ENCODE peak calls at places on chromosomes 4 and X, in four cellular contexts. One of them, this sample, is unnamed.

GRCh38 chrX:41984628-41985027 is 61.3 kb upstream of the CASK start:
- DNase-seq in HepG2: no peak
- DNase-seq in H1: no peak
- DNase-seq in K562: no peak
- DNase-seq in this sample: no peak

GRCh38 chr4:78032446-78032845 is 24.7 kb upstream of the FRAS1 start:
- DNase-seq in K562: no peak
- DNase-seq in H1: no peak
- DNase-seq in HepG2: no peak
- DNase-seq in this sample: no peak

GRCh38 chrX:37905436-37906147 is 58.2 kb upstream of the DYNLT3 start:
- DNase-seq in K562: no peak
- DNase-seq in H1: peak; percentile 67
- DNase-seq in HepG2: no peak
- DNase-seq in this sample: peak; percentile 45

GRCh38 chr4:99640676-99641075 is 17.0 kb downstream of the C4orf54 start:
- DNase-seq in HepG2: no peak
- DNase-seq in H1: no peak
- DNase-seq in K562: no peak
- DNase-seq in this sample: no peak

GRCh38 chr4:172377486-172378140 is 564.4 kb downstream of the GALNTL6 start:
- DNase-seq in HepG2: no peak
- DNase-seq in H1: no peak
- DNase-seq in K562: no peak
- DNase-seq in this sample: no peak

GRCh38 chr4:185204238-185204910 is 574 bp upstream of the CFAP97 start:
- DNase-seq in H1: no peak
- DNase-seq in K562: no peak
- DNase-seq in HepG2: no peak
- DNase-seq in this sample: no peak

GRCh38 chr4:103067841-103068547 is 8.6 kb downstream of the SLC9B2 start:
- DNase-seq in H1: no peak
- DNase-seq in K562: no peak
- DNase-seq in HepG2: no peak
- DNase-seq in this sample: no peak

GRCh38 chrX:18833071-18833731 is 125.8 kb downstream of the PPEF1 start:
- DNase-seq in K562: no peak
- DNase-seq in H1: no peak
- DNase-seq in HepG2: no peak
- DNase-seq in this sample: no peak

GRCh38 chr4:132317923-132318322 is 831.2 kb upstream of the PCDH10 start:
- DNase-seq in K562: no peak
- DNase-seq in H1: no peak
- DNase-seq in HepG2: no peak
- DNase-seq in this sample: no peak

GRCh38 chr4:188031751-188032150 is 36.2 kb downstream of the ZFP42 start:
- DNase-seq in HepG2: no peak
- DNase-seq in H1: peak; percentile 72
- DNase-seq in K562: no peak
- DNase-seq in this sample: no peak

GRCh38 chrX:74449937-74450330 is 28.6 kb downstream of the SLC16A2 start:
- DNase-seq in K562: no peak
- DNase-seq in HepG2: no peak
- DNase-seq in H1: no peak
- DNase-seq in this sample: no peak

GRCh38 chr4:100095729-100096595 is 94.3 kb downstream of the DDIT4L start:
- DNase-seq in H1: no peak
- DNase-seq in HepG2: peak; percentile 54
- DNase-seq in K562: peak; percentile 11
- DNase-seq in this sample: peak; percentile 67

GRCh38 chr4:76987685-76988084 is 38.1 kb downstream of the SEPTIN11 start:
- DNase-seq in K562: no peak
- DNase-seq in HepG2: no peak
- DNase-seq in H1: no peak
- DNase-seq in this sample: no peak

GRCh38 chrX:109873983-109874382 is 128.9 kb upstream of the TMEM164 start:
- DNase-seq in K562: no peak
- DNase-seq in H1: no peak
- DNase-seq in HepG2: no peak
- DNase-seq in this sample: no peak

GRCh38 chr4:170014359-170015008 is 11.7 kb downstream of the MFAP3L start:
- DNase-seq in K562: no peak
- DNase-seq in H1: no peak
- DNase-seq in HepG2: no peak
- DNase-seq in this sample: no peak

GRCh38 chr4:153242848-153243324 is 38.6 kb downstream of the TRIM2 start:
- DNase-seq in H1: no peak
- DNase-seq in HepG2: no peak
- DNase-seq in K562: no peak
- DNase-seq in this sample: no peak

GRCh38 chrX:25599061-25599460 is 539.1 kb upstream of the MAGEB18 start:
- DNase-seq in H1: no peak
- DNase-seq in K562: no peak
- DNase-seq in HepG2: no peak
- DNase-seq in this sample: no peak

GRCh38 chrX:10615931-10616780 is 4.2 kb downstream of the MID1 start:
- DNase-seq in HepG2: no peak
- DNase-seq in H1: no peak
- DNase-seq in K562: peak; percentile 44
- DNase-seq in this sample: no peak

GRCh38 chr4:184765473-184766346 is 31.8 kb upstream of the CENPU start:
- DNase-seq in K562: no peak
- DNase-seq in H1: no peak
- DNase-seq in HepG2: no peak
- DNase-seq in this sample: no peak

GRCh38 chr4:134337584-134337983 is 136.0 kb upstream of the PABPC4L start:
- DNase-seq in K562: no peak
- DNase-seq in H1: no peak
- DNase-seq in HepG2: no peak
- DNase-seq in this sample: no peak

GRCh38 chr4:65416875-65417274 is 253.4 kb downstream of the EPHA5 start:
- DNase-seq in K562: no peak
- DNase-seq in H1: no peak
- DNase-seq in HepG2: no peak
- DNase-seq in this sample: peak; percentile 7

GRCh38 chrX:17511556-17511955 is 136.6 kb downstream of the NHS start:
- DNase-seq in HepG2: no peak
- DNase-seq in H1: no peak
- DNase-seq in K562: no peak
- DNase-seq in this sample: no peak

GRCh38 chr4:184503869-184504300 is 29.5 kb upstream of the IRF2 start:
- DNase-seq in H1: no peak
- DNase-seq in K562: no peak
- DNase-seq in HepG2: no peak
- DNase-seq in this sample: no peak

GRCh38 chr4:168585168-168586091 is 88.6 kb downstream of the PALLD start:
- DNase-seq in HepG2: peak; percentile 20
- DNase-seq in H1: peak; percentile 78
- DNase-seq in K562: peak; percentile 19
- DNase-seq in this sample: peak; percentile 63
- TF ChIP-seq RFX5 in HepG2: no peak
- TF ChIP-seq RFX5 in H1: no peak
- TF ChIP-seq RFX5 in K562: no peak
- TF ChIP-seq RFX5 in this sample: no peak

GRCh38 chr4:3786196-3786869 is 20.1 kb downstream of the ADRA2C start:
- DNase-seq in H1: no peak
- DNase-seq in HepG2: peak; percentile 59
- DNase-seq in K562: no peak
- DNase-seq in this sample: peak; percentile 33
- TF ChIP-seq RNF2 in H1: no peak
- TF ChIP-seq RNF2 in HepG2: no peak
- TF ChIP-seq RNF2 in K562: no peak
- TF ChIP-seq RNF2 in this sample: no peak

DNA sequence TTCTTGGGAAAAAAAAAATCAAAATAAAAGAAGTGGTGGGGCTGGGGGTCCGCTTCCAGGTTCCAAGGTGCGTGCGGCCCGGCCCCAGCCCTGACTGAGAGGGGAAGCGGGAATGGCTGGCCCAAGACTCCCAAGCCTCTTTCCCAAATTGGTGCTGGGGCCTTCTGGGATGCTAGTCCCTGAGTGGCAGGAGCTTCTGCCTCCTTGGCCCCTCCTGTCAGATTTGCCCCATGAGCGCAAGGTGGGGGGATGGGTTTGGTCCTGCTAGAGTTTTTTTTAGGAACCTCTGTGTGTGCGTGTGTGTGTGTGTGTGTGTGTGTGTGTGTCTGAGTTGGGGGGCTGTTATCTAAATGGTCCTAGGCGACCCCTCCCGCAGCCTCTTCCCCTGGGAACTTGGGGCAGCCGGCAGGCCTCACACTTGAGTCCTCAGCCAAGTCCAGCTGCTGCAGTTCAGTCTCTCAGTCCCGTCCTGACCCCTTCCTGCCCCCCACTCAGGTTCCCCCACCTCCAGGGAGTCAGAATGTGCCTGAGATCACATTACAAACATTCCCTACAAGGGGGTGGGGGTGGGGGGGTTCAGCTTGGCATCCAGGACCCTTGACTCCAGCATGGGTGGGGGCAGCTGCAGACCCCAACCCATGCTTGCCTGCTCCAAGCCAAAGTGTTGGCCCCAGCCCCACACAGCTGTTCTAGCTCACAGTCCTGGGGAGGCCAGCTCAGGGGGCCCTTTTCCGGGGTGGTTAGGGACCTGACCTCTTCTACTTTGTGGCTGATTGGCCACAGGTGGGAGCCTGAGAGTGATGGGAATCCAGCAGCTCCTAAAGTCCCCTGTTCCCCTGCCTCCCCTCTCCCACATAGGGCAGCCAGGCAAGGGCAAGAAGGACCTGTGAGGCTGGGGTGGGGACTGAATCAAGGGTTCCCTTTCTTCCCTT is 4.0 kb downstream of the EFNB1 start:
- DNase-seq in H1: peak; percentile 38
- DNase-seq in HepG2: no peak
- DNase-seq in K562: no peak
- DNase-seq in this sample: no peak
- TF ChIP-seq RAD21 in H1: no peak
- TF ChIP-seq RAD21 in HepG2: no peak
- TF ChIP-seq RAD21 in K562: no peak
- TF ChIP-seq RAD21 in this sample: no peak

GRCh38 chrX:58025979-58026378 is 115.7 kb upstream of the ZXDA start:
- DNase-seq in HepG2: peak; percentile 17
- DNase-seq in K562: peak; percentile 5
- DNase-seq in H1: peak; percentile 24
- DNase-seq in this sample: peak; percentile 6
- TF ChIP-seq RFX5 in HepG2: no peak
- TF ChIP-seq RFX5 in K562: no peak
- TF ChIP-seq RFX5 in H1: no peak
- TF ChIP-seq RFX5 in this sample: no peak

DNA sequence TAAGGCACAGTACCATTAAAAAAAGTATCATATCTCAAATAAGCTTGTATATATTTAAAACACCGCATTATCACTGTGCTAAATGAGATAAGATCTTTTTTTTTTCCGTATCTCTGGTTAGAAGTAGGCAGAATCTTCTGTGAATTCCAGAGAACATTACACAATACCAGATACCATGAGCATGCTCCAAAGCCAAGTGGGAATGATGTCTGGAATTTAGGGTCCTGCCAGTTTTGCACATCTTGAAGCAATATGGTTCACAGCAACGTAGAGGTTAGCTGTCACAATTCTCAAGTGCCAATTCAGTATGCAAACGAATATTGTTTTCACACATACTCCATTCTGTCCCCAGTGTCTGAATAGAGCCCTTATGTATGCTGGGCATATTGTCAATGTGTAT is 127.5 kb upstream of the NEIL3 start:
- DNase-seq in K562: no peak
- DNase-seq in HepG2: no peak
- DNase-seq in H1: no peak
- DNase-seq in this sample: no peak
- TF ChIP-seq RNF2 in K562: no peak
- TF ChIP-seq RNF2 in HepG2: no peak
- TF ChIP-seq RNF2 in H1: no peak
- TF ChIP-seq RNF2 in this sample: no peak

GRCh38 chrX:67718926-67719325 is 175.1 kb downstream of the AR start:
- DNase-seq in H1: no peak
- DNase-seq in K562: no peak
- DNase-seq in HepG2: no peak
- DNase-seq in this sample: no peak
- TF ChIP-seq RAD21 in H1: no peak
- TF ChIP-seq RAD21 in K562: no peak
- TF ChIP-seq RAD21 in HepG2: no peak
- TF ChIP-seq RAD21 in this sample: no peak

GRCh38 chr4:146932111-146932510 is 13.6 kb downstream of the TTC29 start:
- DNase-seq in K562: no peak
- DNase-seq in HepG2: no peak
- DNase-seq in H1: no peak
- DNase-seq in this sample: no peak
- TF ChIP-seq RFX5 in K562: no peak
- TF ChIP-seq RFX5 in HepG2: no peak
- TF ChIP-seq RFX5 in H1: no peak
- TF ChIP-seq RFX5 in this sample: no peak

DNA sequence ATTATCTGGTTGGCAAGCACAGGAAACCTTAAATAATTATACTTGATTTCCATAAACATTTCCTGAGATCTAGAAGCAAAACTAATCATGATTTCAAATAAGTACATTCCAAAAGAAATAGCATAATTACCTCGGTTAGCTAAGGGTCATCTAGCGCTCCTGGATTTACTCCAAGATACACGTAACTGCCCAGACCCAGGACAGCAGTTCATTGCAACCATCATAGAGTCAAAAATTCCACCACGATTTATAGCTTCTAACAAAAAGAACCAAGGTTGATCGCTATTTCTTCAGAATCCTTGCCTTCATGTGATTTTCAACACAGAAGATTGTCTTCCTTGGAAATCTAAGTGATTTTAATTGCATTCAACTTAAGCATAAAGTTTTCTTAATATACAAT is 1235.5 kb upstream of the TENM3 start:
- DNase-seq in HepG2: no peak
- DNase-seq in K562: no peak
- DNase-seq in H1: no peak
- DNase-seq in this sample: no peak
- TF ChIP-seq RNF2 in HepG2: no peak
- TF ChIP-seq RNF2 in K562: no peak
- TF ChIP-seq RNF2 in H1: no peak
- TF ChIP-seq RNF2 in this sample: no peak

DNA sequence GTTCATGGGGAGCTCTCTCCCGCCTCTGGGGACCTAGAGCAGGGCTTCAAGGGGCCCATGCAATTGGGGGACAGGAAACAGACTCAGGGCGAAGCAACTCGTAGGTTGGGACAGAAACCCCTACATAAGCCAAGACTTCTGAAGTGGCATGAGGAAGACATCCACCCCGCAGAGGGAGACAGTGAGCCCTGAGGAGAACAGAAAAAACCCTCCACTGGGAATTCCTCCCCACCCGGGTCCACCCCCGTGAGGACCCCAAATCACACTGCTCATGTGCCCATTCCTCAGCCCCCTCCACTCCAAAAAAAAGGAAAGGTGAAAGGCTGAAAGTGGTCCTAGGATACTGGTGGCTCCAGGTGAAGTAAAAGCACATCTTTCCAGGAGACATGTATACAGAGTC is 74.0 kb downstream of the CPZ start:
- DNase-seq in K562: no peak
- DNase-seq in HepG2: no peak
- DNase-seq in H1: no peak
- DNase-seq in this sample: no peak
- TF ChIP-seq RAD21 in K562: no peak
- TF ChIP-seq RAD21 in HepG2: no peak
- TF ChIP-seq RAD21 in H1: no peak
- TF ChIP-seq RAD21 in this sample: no peak

This sample was measured in A549.